ENCODE peak calls at places on chromosome 4, in ten cellular contexts. V, U, S, K, A, Z, J, R, P and T are unnamed samples.

GRCh38 chr4:147831452-147832192 is 99.7 kb downstream of the ARHGAP10 start:
- DNase-seq in K (no peak), Z (no peak), U (peak; percentile 44), V (no peak), R (peak; percentile 95), P (no peak), J (no peak), A (no peak), S (peak; percentile 83), T (no peak)

GRCh38 chr4:114780205-114780604 is 181.6 kb downstream of the UGT8 start:
- DNase-seq in P (no peak), U (peak; percentile 64), K (peak; percentile 55), R (peak; percentile 52), Z (no peak), J (no peak), V (no peak), S (peak; percentile 50), A (peak; percentile 9), T (no peak)

GRCh38 chr4:71212216-71212615 is 126.6 kb upstream of the SLC4A4 start:
- DNase-seq in R (peak; percentile 52), A (no peak), V (no peak), U (no peak), Z (no peak), P (no peak), J (no peak), K (no peak), S (peak; percentile 59), T (no peak)

GRCh38 chr4:145045180-145045579 is 52.8 kb downstream of the ANAPC10 start:
- DNase-seq in S (no peak), K (no peak), V (no peak), A (peak; percentile 66), P (no peak), R (no peak), U (no peak), Z (no peak), J (no peak), T (no peak)

GRCh38 chr4:9944431-9945425 is 76.6 kb downstream of the SLC2A9 start:
- DNase-seq in P (no peak), V (no peak), J (no peak), A (no peak), R (peak; percentile 43), U (no peak), Z (no peak), K (no peak), S (no peak), T (no peak)

GRCh38 chr4:58166496-58166895 is 1056.3 kb upstream of the IGFBP7 start:
- DNase-seq in A (no peak), U (no peak), K (no peak), S (no peak), Z (no peak), R (no peak), P (no peak), V (no peak), J (no peak), T (no peak)

GRCh38 chr4:139875456-139875855 is 209.8 kb downstream of the MGST2 start:
- DNase-seq in A (no peak), P (no peak), Z (no peak), S (no peak), K (no peak), J (no peak), U (peak; percentile 10), V (no peak), R (no peak), T (no peak)

GRCh38 chr4:184983660-184984356 is 34.5 kb upstream of the HELT start:
- DNase-seq in P (peak; percentile 45), J (peak; percentile 55), V (peak; percentile 4), Z (peak; percentile 27), A (peak; percentile 80), K (no peak), R (peak; percentile 61), U (peak; percentile 82), S (peak; percentile 56), T (peak; percentile 51)